ENCODE peak calls at places on chromosomes 7 and 10, in nine cellular contexts. M is hepatic stellate cell; O is NCI-H69; T is stimulated activated CD4-positive, alpha-beta T cell treated with anti-CD3 and anti-CD28 coated beads, Interleukin-12 subunit alpha, Interleukin-12 subunit beta, amount 100 ng/mL, for 24 hours; G is NCI-H2029; Q is iPS-NIHi11; B is right cardiac atrium; I is B cell; W is NCI-H1092. C is an unnamed sample.
A peak's percentile ranks its signal among the peaks of the same experiment; 100 is the strongest.

GRCh38 chr7:6651866-6652445 is 14.8 kb downstream of the ZNF316 start:
- DNase-seq in M (no peak), O (no peak), T (no peak), G (no peak), Q (peak; percentile 2), B (no peak), I (no peak), W (no peak), C (no peak)

GRCh38 chr10:100825946-100826660 is 80.7 kb downstream of the PAX2 start:
- DNase-seq in M (no peak), O (no peak), T (no peak), G (no peak), Q (no peak), B (no peak), I (no peak), W (no peak), C (no peak)

GRCh38 chr7:141126107-141126506 is 52.2 kb downstream of the TMEM178B start:
- DNase-seq in M (no peak), O (no peak), T (no peak), G (no peak), Q (no peak), B (no peak), I (no peak), W (no peak), C (no peak)

GRCh38 chr10:58322072-58322834 is 12.6 kb upstream of the UBE2D1 start:
- DNase-seq in M (no peak), O (no peak), T (no peak), G (no peak), Q (no peak), B (no peak), I (no peak), W (no peak), C (no peak)

GRCh38 chr10:124744688-124745055 is 494 bp upstream of the FAM53B start:
- DNase-seq in M (peak; percentile 73), O (no peak), T (no peak), G (no peak), Q (peak; percentile 33), B (no peak), I (no peak), W (no peak), C (no peak)

GRCh38 chr10:71513896-71514295 is 117.2 kb downstream of the CDH23 start:
- DNase-seq in M (no peak), O (no peak), T (no peak), G (no peak), Q (no peak), B (no peak), I (no peak), W (no peak), C (no peak)

GRCh38 chr10:71963756-71964668 is at the start of gene CHST3:
- DNase-seq in M (no peak), O (peak; percentile 52), T (no peak), G (no peak), Q (peak; percentile 78), B (peak; percentile 95), I (no peak), W (no peak), C (no peak)

GRCh38 chr10:68301790-68302502 is 29.9 kb upstream of the HNRNPH3 start:
- DNase-seq in M (peak; percentile 57), O (peak; percentile 54), T (no peak), G (no peak), Q (peak; percentile 28), B (no peak), I (no peak), W (no peak), C (peak; percentile 15)

GRCh38 chr10:34503704-34504103 is 311.4 kb downstream of the PARD3 start:
- DNase-seq in M (no peak), O (no peak), T (no peak), G (no peak), Q (no peak), B (no peak), I (no peak), W (no peak), C (no peak)

GRCh38 chr7:92586403-92586802 is 3.8 kb downstream of the FAM133B start:
- DNase-seq in M (peak; percentile 19), O (peak; percentile 10), T (no peak), G (no peak), Q (no peak), B (no peak), I (no peak), W (no peak), C (no peak)

GRCh38 chr10:11610151-11610854 is 1.1 kb downstream of the USP6NL start:
- DNase-seq in M (no peak), O (no peak), T (no peak), G (no peak), Q (no peak), B (no peak), I (no peak), W (no peak), C (no peak)

GRCh38 chr10:27252267-27253000 is 11.8 kb upstream of the ACBD5 start:
- DNase-seq in M (peak; percentile 63), O (peak; percentile 75), T (peak; percentile 76), G (no peak), Q (peak; percentile 55), B (peak; percentile 89), I (peak; percentile 77), W (peak; percentile 11), C (peak; percentile 28)

GRCh38 chr7:516606-517456 is 2.8 kb downstream of the PDGFA start:
- DNase-seq in M (peak; percentile 73), O (peak; percentile 17), T (peak; percentile 39), G (no peak), Q (no peak), B (no peak), I (no peak), W (no peak), C (no peak)

GRCh38 chr7:108660465-108660864 is 90.8 kb downstream of the DNAJB9 start:
- DNase-seq in M (peak; percentile 9), O (peak; percentile 30), T (no peak), G (no peak), Q (peak; percentile 36), B (no peak), I (no peak), W (peak; percentile 27), C (peak; percentile 40)

GRCh38 chr7:106444068-106444655 is 159.4 kb upstream of the NAMPT start:
- DNase-seq in M (no peak), O (no peak), T (no peak), G (no peak), Q (no peak), B (no peak), I (no peak), W (no peak), C (no peak)

GRCh38 chr10:4081691-4082111 is 296.7 kb upstream of the KLF6 start:
- DNase-seq in M (no peak), O (no peak), T (no peak), G (no peak), Q (no peak), B (peak; percentile 76), I (no peak), W (no peak), C (no peak)

GRCh38 chr7:142478479-142479220 is 220.8 kb upstream of the PRSS58 start:
- DNase-seq in M (peak; percentile 27), O (peak; percentile 54), T (no peak), G (no peak), Q (peak; percentile 42), B (no peak), I (peak; percentile 46), W (no peak), C (peak; percentile 53)

GRCh38 chr7:99126921-99127553 is 16.9 kb downstream of the SMURF1 start:
- DNase-seq in M (no peak), O (no peak), T (no peak), G (no peak), Q (no peak), B (no peak), I (no peak), W (no peak), C (no peak)

GRCh38 chr7:98286093-98286525 is 4.6 kb downstream of the BRI3 start:
- DNase-seq in M (peak; percentile 88), O (no peak), T (no peak), G (no peak), Q (no peak), B (peak; percentile 88), I (no peak), W (no peak), C (peak; percentile 63)

GRCh38 chr10:3401491-3401938 is 228.9 kb upstream of the PITRM1 start:
- DNase-seq in M (peak; percentile 60), O (no peak), T (no peak), G (no peak), Q (no peak), B (no peak), I (no peak), W (no peak), C (no peak)

GRCh38 chr10:62912086-62912485 is 95.9 kb upstream of the EGR2 start:
- DNase-seq in M (no peak), O (no peak), T (no peak), G (no peak), Q (no peak), B (no peak), I (no peak), W (no peak), C (no peak)

GRCh38 chr7:47877336-47877735 is 70.9 kb downstream of the PKD1L1 start:
- DNase-seq in M (no peak), O (no peak), T (no peak), G (no peak), Q (no peak), B (no peak), I (no peak), W (no peak), C (no peak)

GRCh38 chr7:26648429-26649015 is 215.9 kb downstream of the SKAP2 start:
- DNase-seq in M (no peak), O (no peak), T (no peak), G (no peak), Q (no peak), B (no peak), I (no peak), W (no peak), C (peak; percentile 12)

GRCh38 chr7:3279147-3279818 is 21.8 kb upstream of the SDK1 start:
- DNase-seq in M (no peak), O (peak; percentile 39), T (no peak), G (no peak), Q (no peak), B (no peak), I (no peak), W (no peak), C (no peak)

GRCh38 chr7:155734445-155734809 is 77.8 kb downstream of the SHH start:
- DNase-seq in M (no peak), O (no peak), T (no peak), G (no peak), Q (no peak), B (no peak), I (no peak), W (no peak), C (no peak)

GRCh38 chr10:3442451-3442990 is 269.9 kb upstream of the PITRM1 start:
- DNase-seq in M (no peak), O (no peak), T (no peak), G (no peak), Q (no peak), B (no peak), I (no peak), W (no peak), C (no peak)

GRCh38 chr7:151017953-151018420 is 6.3 kb downstream of the ATG9B start:
- DNase-seq in M (peak; percentile 75), O (peak; percentile 86), T (peak; percentile 78), G (peak; percentile 25), Q (peak; percentile 84), B (peak; percentile 91), I (peak; percentile 76), W (peak; percentile 63), C (peak; percentile 48)

GRCh38 chr10:116254422-116255152 is 18.4 kb downstream of the GFRA1 start:
- DNase-seq in M (no peak), O (no peak), T (no peak), G (no peak), Q (no peak), B (no peak), I (no peak), W (no peak), C (no peak)

GRCh38 chr7:157211710-157212109 is 73.0 kb downstream of the UBE3C start:
- DNase-seq in M (no peak), O (no peak), T (no peak), G (peak; percentile 32), Q (no peak), B (no peak), I (no peak), W (peak; percentile 39), C (no peak)

GRCh38 chr10:63788152-63788821 is 267.1 kb downstream of the REEP3 start:
- DNase-seq in M (no peak), O (no peak), T (no peak), G (no peak), Q (no peak), B (no peak), I (no peak), W (no peak), C (no peak)

GRCh38 chr7:109213081-109213480 is 643.4 kb downstream of the DNAJB9 start:
- DNase-seq in M (no peak), O (no peak), T (no peak), G (no peak), Q (no peak), B (no peak), I (no peak), W (no peak), C (no peak)

C was measured in COLO829.